ENCODE peak calls at places on chromosomes 12 and 14, in eight cellular contexts. Q, V, H, D, L, U, M and W are unnamed samples.

GRCh38 chr14:89870335-89870734 is 84.2 kb downstream of the EFCAB11 start:
- DNase-seq in Q (no peak), D (no peak), M (no peak), U (no peak), V (no peak), L (no peak), H (no peak), W (peak; percentile 26)

GRCh38 chr12:109582636-109583035 is 9.0 kb downstream of the MVK start:
- DNase-seq in D (no peak), L (no peak), H (no peak), U (peak; percentile 62), V (peak; percentile 23), M (no peak), Q (no peak), W (no peak)

GRCh38 chr12:118330421-118331018 is 42.2 kb downstream of the TAOK3 start:
- DNase-seq in V (no peak), U (no peak), D (no peak), L (no peak), Q (no peak), M (no peak), H (no peak), W (no peak)

GRCh38 chr12:116492703-116493324 is 66.4 kb upstream of the MAP1LC3B2 start:
- DNase-seq in Q (no peak), M (no peak), D (no peak), U (no peak), V (peak; percentile 91), L (no peak), H (no peak), W (no peak)

GRCh38 chr12:27604431-27604830 is 80.4 kb downstream of the PPFIBP1 start:
- DNase-seq in H (no peak), U (no peak), D (no peak), L (no peak), V (no peak), Q (no peak), M (no peak), W (no peak)

GRCh38 chr14:100342195-100342594 is 19.1 kb downstream of the SLC25A47 start:
- DNase-seq in U (no peak), D (no peak), L (no peak), H (no peak), V (no peak), M (no peak), Q (no peak), W (no peak)

GRCh38 chr12:66352197-66352596 is 49.9 kb downstream of the HELB start:
- DNase-seq in V (peak; percentile 42), L (peak; percentile 3), Q (peak; percentile 6), U (peak; percentile 53), H (no peak), M (peak; percentile 33), D (peak; percentile 58), W (no peak)

GRCh38 chr12:51000245-51000644 is 25.9 kb downstream of the SLC11A2 start:
- DNase-seq in U (no peak), M (no peak), V (peak; percentile 33), H (no peak), D (no peak), L (no peak), Q (no peak), W (no peak)

GRCh38 chr12:89959188-89959587 is 250.6 kb upstream of the ATP2B1 start:
- DNase-seq in L (no peak), Q (no peak), M (no peak), H (no peak), U (no peak), D (no peak), V (no peak), W (no peak)

GRCh38 chr12:94308612-94309011 is 151.1 kb downstream of the CEP83 start:
- DNase-seq in U (no peak), M (no peak), D (no peak), L (no peak), H (no peak), Q (no peak), V (no peak), W (no peak)

GRCh38 chr12:24039113-24039525 is 89.6 kb upstream of the SOX5 start:
- DNase-seq in L (no peak), D (no peak), V (peak; percentile 5), H (no peak), Q (no peak), U (no peak), M (no peak), W (peak; percentile 14)

GRCh38 chr12:24034894-24035293 is 85.4 kb upstream of the SOX5 start:
- DNase-seq in M (no peak), U (no peak), D (no peak), Q (no peak), L (no peak), H (no peak), V (no peak), W (no peak)

GRCh38 chr12:24036438-24037204 is 87.2 kb upstream of the SOX5 start:
- DNase-seq in H (no peak), Q (no peak), M (no peak), D (no peak), U (no peak), L (no peak), V (no peak), W (no peak)

GRCh38 chr12:24034160-24034559 is 84.7 kb upstream of the SOX5 start:
- DNase-seq in Q (no peak), D (no peak), V (no peak), U (no peak), L (no peak), M (no peak), H (no peak), W (no peak)

DNA sequence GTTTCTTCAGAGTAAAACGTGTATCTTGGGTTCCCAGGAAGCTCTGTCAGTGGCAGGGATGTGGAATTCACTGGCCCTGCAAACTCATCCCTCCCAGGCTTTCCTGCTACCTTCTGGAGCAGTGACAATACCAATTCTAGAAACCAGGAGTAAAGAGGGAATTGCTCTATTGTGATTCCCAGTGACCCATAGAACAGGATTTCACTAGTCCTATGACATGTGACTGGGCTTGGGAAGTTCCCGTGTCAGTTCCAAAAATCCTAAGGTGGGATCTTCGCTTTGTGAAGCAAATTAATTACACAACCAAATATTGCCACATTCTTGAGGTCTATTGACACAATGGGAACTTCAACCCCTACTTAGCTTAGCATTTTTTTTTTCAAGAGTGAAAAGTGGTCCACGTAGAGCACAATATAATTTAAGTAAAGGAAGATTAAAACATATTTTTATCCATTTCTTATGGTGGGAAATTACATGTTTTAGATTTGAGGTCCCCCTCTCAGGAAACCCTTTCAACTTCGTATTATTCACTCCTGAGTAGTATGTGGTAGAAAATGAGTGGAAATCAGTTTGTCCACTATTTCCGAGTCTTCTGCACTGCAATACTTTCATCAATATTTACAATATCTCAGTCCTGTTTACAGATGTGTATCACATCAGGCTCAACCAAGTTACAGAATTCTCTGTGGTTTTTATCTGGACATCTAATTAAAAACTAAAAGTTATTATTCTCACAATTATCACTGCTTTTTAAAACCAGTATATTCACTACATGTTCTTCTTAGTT is 88.9 kb upstream of the SOX5 start:
- DNase-seq in U (no peak), Q (no peak), H (no peak), V (no peak), M (no peak), L (no peak), D (no peak), W (no peak)
- H3K27ac ChIP-seq in U (no peak overlapping the region), Q (no peak overlapping the region), H (peak overlapping the region; percentile 23), V (no peak overlapping the region), M (no peak overlapping the region), L (no peak overlapping the region), D (no peak overlapping the region), W (no peak overlapping the region)

GRCh38 chr12:101697930-101698781 is 716 bp downstream of the CHPT1 start:
- DNase-seq in M (peak; percentile 51), L (no peak), H (peak; percentile 20), V (peak; percentile 46), D (peak; percentile 79), U (peak; percentile 44), Q (no peak), W (no peak)
- H3K27ac ChIP-seq in M (peak overlapping the region; percentile 80), L (peak overlapping the region; percentile 72), H (peak overlapping the region; percentile 98), V (peak overlapping the region; percentile 97), D (peak overlapping the region; percentile 94), U (peak overlapping the region; percentile 94), Q (no peak overlapping the region), W (no peak overlapping the region)

DNA sequence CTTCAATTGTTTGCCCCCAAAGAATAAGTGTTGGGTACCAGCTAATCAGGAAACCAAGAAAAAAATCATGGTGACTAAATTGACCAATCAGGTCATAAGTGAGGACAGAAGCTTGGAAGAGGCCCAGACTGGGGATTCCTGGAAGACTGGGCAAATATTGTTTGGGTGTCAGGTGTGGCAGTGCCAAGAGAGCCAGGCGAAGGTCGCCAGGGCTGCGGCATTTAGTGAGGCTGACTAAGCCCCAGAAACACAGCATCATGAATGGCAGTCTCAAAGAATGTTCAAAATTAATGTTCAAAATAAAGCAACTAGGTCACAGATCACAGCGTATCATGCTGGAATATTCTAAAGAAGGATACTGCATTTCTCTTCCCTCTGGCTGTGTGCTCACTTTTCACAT is 85.2 kb upstream of the OVCH1 start:
- DNase-seq in Q (no peak), H (no peak), D (peak; percentile 88), L (no peak), M (peak; percentile 15), V (no peak), U (no peak), W (no peak)
- H3K27ac ChIP-seq in Q (no peak overlapping the region), H (peak overlapping the region; percentile 63), D (peak overlapping the region; percentile 64), L (no peak overlapping the region), M (no peak overlapping the region), V (no peak overlapping the region), U (no peak overlapping the region), W (no peak overlapping the region)

DNA sequence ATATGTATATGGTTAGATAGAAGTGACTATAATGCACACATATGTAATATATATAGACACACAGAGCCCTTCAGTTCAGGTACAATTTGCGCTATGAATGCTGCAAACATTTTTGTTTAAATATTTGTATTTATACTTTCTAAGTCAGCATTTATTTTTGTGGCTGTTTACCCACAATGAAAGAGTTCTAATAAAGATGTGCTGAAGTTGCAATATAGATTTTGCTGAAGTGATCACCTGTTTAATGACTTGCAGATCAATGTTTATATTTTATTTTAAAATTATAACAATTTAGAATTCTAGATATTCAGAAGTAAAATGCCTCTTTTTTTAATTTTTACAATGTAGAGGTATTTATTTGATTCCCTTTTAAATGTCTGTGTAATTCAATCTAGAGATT is 3.5 kb downstream of the FOXG1 start:
- DNase-seq in Q (no peak), M (no peak), D (no peak), U (no peak), H (no peak), L (no peak), V (no peak), W (no peak)
- H3K27ac ChIP-seq in Q (no peak overlapping the region), M (no peak overlapping the region), D (no peak overlapping the region), U (no peak overlapping the region), H (no peak overlapping the region), L (no peak overlapping the region), V (no peak overlapping the region), W (no peak overlapping the region)

GRCh38 chr12:130873825-130874224 is 2.0 kb downstream of the RAN start:
- DNase-seq in M (no peak), H (no peak), V (no peak), L (no peak), D (no peak), U (no peak), Q (no peak), W (no peak)
- H3K27ac ChIP-seq in M (no peak overlapping the region), H (peak overlapping the region; percentile 97), V (peak overlapping the region; percentile 100), L (no peak overlapping the region), D (no peak overlapping the region), U (no peak overlapping the region), Q (no peak overlapping the region), W (peak overlapping the region; percentile 83)